ENCODE peak calls at places on chromosomes 16 and 17, in eight cellular contexts. One of them, this sample, is unnamed.

GRCh38 chr16:67456383-67457140 is 24.4 kb downstream of the ATP6V0D1 start:
- DNase-seq in stimulated activated CD8-positive, alpha-beta memory T cell treated with anti-CD3 and anti-CD28 coated beads, Interleukin-15, amount 100 ng/mL, for 4 hours: no peak
- DNase-seq in pulmonary artery endothelial cell: peak
- DNase-seq in activated T-cell treated with anti-CD3 and anti-CD28 coated beads, Interleukin-2, amount 50 U/mL, for 72 hours: no peak
- DNase-seq in fibroblast of lung: peak
- DNase-seq in SHP77: peak
- DNase-seq in EL: peak
- DNase-seq in GM13977: no peak
- DNase-seq in this sample: no peak

GRCh38 chr16:75305364-75306101 is 54.1 kb upstream of the BCAR1 start:
- DNase-seq in pulmonary artery endothelial cell: peak
- DNase-seq in EL: peak
- DNase-seq in fibroblast of lung: peak
- DNase-seq in activated T-cell treated with anti-CD3 and anti-CD28 coated beads, Interleukin-2, amount 50 U/mL, for 72 hours: peak
- DNase-seq in SHP77: no peak
- DNase-seq in GM13977: peak
- DNase-seq in stimulated activated CD8-positive, alpha-beta memory T cell treated with anti-CD3 and anti-CD28 coated beads, Interleukin-15, amount 100 ng/mL, for 4 hours: no peak
- DNase-seq in this sample: no peak

GRCh38 chr16:69428652-69429051 is 4.2 kb downstream of the CYB5B start:
- DNase-seq in activated T-cell treated with anti-CD3 and anti-CD28 coated beads, Interleukin-2, amount 50 U/mL, for 72 hours: no peak
- DNase-seq in pulmonary artery endothelial cell: no peak
- DNase-seq in fibroblast of lung: no peak
- DNase-seq in GM13977: no peak
- DNase-seq in stimulated activated CD8-positive, alpha-beta memory T cell treated with anti-CD3 and anti-CD28 coated beads, Interleukin-15, amount 100 ng/mL, for 4 hours: no peak
- DNase-seq in EL: no peak
- DNase-seq in SHP77: no peak
- DNase-seq in this sample: no peak

GRCh38 chr17:79695293-79696158 is 35.2 kb upstream of the ENPP7 start:
- DNase-seq in EL: peak
- DNase-seq in SHP77: no peak
- DNase-seq in pulmonary artery endothelial cell: no peak
- DNase-seq in activated T-cell treated with anti-CD3 and anti-CD28 coated beads, Interleukin-2, amount 50 U/mL, for 72 hours: no peak
- DNase-seq in GM13977: no peak
- DNase-seq in fibroblast of lung: peak
- DNase-seq in stimulated activated CD8-positive, alpha-beta memory T cell treated with anti-CD3 and anti-CD28 coated beads, Interleukin-15, amount 100 ng/mL, for 4 hours: no peak
- DNase-seq in this sample: no peak

GRCh38 chr17:34443832-34444469 is 80.9 kb upstream of the CCL1 start:
- DNase-seq in fibroblast of lung: no peak
- DNase-seq in GM13977: peak
- DNase-seq in activated T-cell treated with anti-CD3 and anti-CD28 coated beads, Interleukin-2, amount 50 U/mL, for 72 hours: peak
- DNase-seq in SHP77: peak
- DNase-seq in pulmonary artery endothelial cell: no peak
- DNase-seq in stimulated activated CD8-positive, alpha-beta memory T cell treated with anti-CD3 and anti-CD28 coated beads, Interleukin-15, amount 100 ng/mL, for 4 hours: no peak
- DNase-seq in EL: no peak
- DNase-seq in this sample: no peak

GRCh38 chr16:48963306-48963705 is 318.3 kb downstream of the CBLN1 start:
- DNase-seq in pulmonary artery endothelial cell: no peak
- DNase-seq in fibroblast of lung: peak
- DNase-seq in EL: peak
- DNase-seq in activated T-cell treated with anti-CD3 and anti-CD28 coated beads, Interleukin-2, amount 50 U/mL, for 72 hours: no peak
- DNase-seq in SHP77: no peak
- DNase-seq in stimulated activated CD8-positive, alpha-beta memory T cell treated with anti-CD3 and anti-CD28 coated beads, Interleukin-15, amount 100 ng/mL, for 4 hours: no peak
- DNase-seq in GM13977: no peak
- DNase-seq in this sample: no peak

GRCh38 chr17:76449126-76449525 is 3.8 kb downstream of the UBE2O start:
- DNase-seq in EL: no peak
- DNase-seq in fibroblast of lung: peak
- DNase-seq in SHP77: no peak
- DNase-seq in stimulated activated CD8-positive, alpha-beta memory T cell treated with anti-CD3 and anti-CD28 coated beads, Interleukin-15, amount 100 ng/mL, for 4 hours: no peak
- DNase-seq in GM13977: no peak
- DNase-seq in pulmonary artery endothelial cell: no peak
- DNase-seq in activated T-cell treated with anti-CD3 and anti-CD28 coated beads, Interleukin-2, amount 50 U/mL, for 72 hours: no peak
- DNase-seq in this sample: no peak

GRCh38 chr16:4253394-4254150 is 11.7 kb upstream of the SRL start:
- DNase-seq in GM13977: peak
- DNase-seq in EL: peak
- DNase-seq in fibroblast of lung: peak
- DNase-seq in pulmonary artery endothelial cell: peak
- DNase-seq in activated T-cell treated with anti-CD3 and anti-CD28 coated beads, Interleukin-2, amount 50 U/mL, for 72 hours: peak
- DNase-seq in SHP77: peak
- DNase-seq in stimulated activated CD8-positive, alpha-beta memory T cell treated with anti-CD3 and anti-CD28 coated beads, Interleukin-15, amount 100 ng/mL, for 4 hours: peak
- DNase-seq in this sample: peak